ENCODE peak calls at places on chromosomes 3 and 15, in five cellular contexts. X, K, J, P and H are unnamed samples.

GRCh38 chr15:66644815-66645345 is 57.2 kb upstream of the SMAD6 start:
- DNase-seq in X (no peak), K (no peak), J (peak), P (no peak), H (no peak)

GRCh38 chr3:24351779-24352469 is 142.7 kb downstream of the THRB start:
- DNase-seq in X (peak), K (no peak), J (no peak), P (no peak), H (peak)

GRCh38 chr3:135762188-135762853 is 203.2 kb upstream of the PPP2R3A start:
- DNase-seq in X (no peak), K (no peak), J (no peak), P (no peak), H (no peak)

GRCh38 chr15:100308222-100309007 is 33.4 kb downstream of the ADAMTS17 start:
- DNase-seq in X (no peak), K (no peak), J (no peak), P (peak), H (no peak)

GRCh38 chr15:37032091-37032775 is 68.1 kb downstream of the MEIS2 start:
- DNase-seq in X (no peak), K (no peak), J (peak), P (no peak), H (no peak)

GRCh38 chr3:82938821-82939328 is 1177.4 kb upstream of the GBE1 start:
- DNase-seq in X (no peak), K (no peak), J (no peak), P (peak), H (no peak)

GRCh38 chr15:72319985-72320671 is at the start of gene CELF6:
- DNase-seq in X (peak), K (peak), J (peak), P (peak), H (peak)

GRCh38 chr15:71709808-71710418 is 100.4 kb upstream of the NR2E3 start:
- DNase-seq in X (no peak), K (no peak), J (no peak), P (no peak), H (no peak)

GRCh38 chr3:113697192-113698090 is 999 bp upstream of the USF3 start:
- DNase-seq in X (no peak), K (peak), J (peak), P (peak), H (peak)

GRCh38 chr3:50632450-50632849 is 15.5 kb downstream of the MAPKAPK3 start:
- DNase-seq in X (no peak), K (no peak), J (no peak), P (no peak), H (no peak)

GRCh38 chr3:191329654-191330308 is 545 bp downstream of the UTS2B start:
- DNase-seq in X (peak), K (no peak), J (peak), P (peak), H (peak)

GRCh38 chr3:130699765-130700164 is 46.9 kb downstream of the PIK3R4 start:
- DNase-seq in X (no peak), K (peak), J (peak), P (no peak), H (peak)

GRCh38 chr15:58980351-58980939 is 7.0 kb upstream of the RNF111 start:
- DNase-seq in X (no peak), K (peak), J (peak), P (no peak), H (peak)

GRCh38 chr3:191303596-191303995 is 25.6 kb upstream of the CCDC50 start:
- DNase-seq in X (no peak), K (no peak), J (no peak), P (no peak), H (no peak)

GRCh38 chr15:57563416-57563815 is 28.3 kb upstream of the MYZAP start:
- DNase-seq in X (no peak), K (no peak), J (no peak), P (no peak), H (no peak)

GRCh38 chr3:28867836-28868235 is 413.0 kb upstream of the RBMS3 start:
- DNase-seq in X (no peak), K (no peak), J (no peak), P (no peak), H (no peak)
- TF ChIP-seq POLR2A in X (no peak), K (no peak), J (no peak), P (no peak), H (no peak)

GRCh38 chr15:84980196-84981053 is 1.2 kb upstream of the PDE8A start:
- DNase-seq in X (peak), K (peak), J (peak), P (peak), H (peak)
- TF ChIP-seq POLR2A in X (no peak), K (peak), J (peak), P (peak), H (no peak)

GRCh38 chr15:56244811-56245576 is 1.3 kb upstream of the RFX7 start:
- DNase-seq in X (peak), K (peak), J (no peak), P (peak), H (peak)

GRCh38 chr15:56248276-56248675 is 4.6 kb upstream of the RFX7 start:
- DNase-seq in X (no peak), K (no peak), J (no peak), P (no peak), H (no peak)

GRCh38 chr15:56247266-56247665 is 3.6 kb upstream of the RFX7 start:
- DNase-seq in X (no peak), K (no peak), J (no peak), P (no peak), H (no peak)

GRCh38 chr15:56244237-56244810 is 645 bp upstream of the RFX7 start:
- DNase-seq in X (peak), K (peak), J (peak), P (no peak), H (peak)

DNA sequence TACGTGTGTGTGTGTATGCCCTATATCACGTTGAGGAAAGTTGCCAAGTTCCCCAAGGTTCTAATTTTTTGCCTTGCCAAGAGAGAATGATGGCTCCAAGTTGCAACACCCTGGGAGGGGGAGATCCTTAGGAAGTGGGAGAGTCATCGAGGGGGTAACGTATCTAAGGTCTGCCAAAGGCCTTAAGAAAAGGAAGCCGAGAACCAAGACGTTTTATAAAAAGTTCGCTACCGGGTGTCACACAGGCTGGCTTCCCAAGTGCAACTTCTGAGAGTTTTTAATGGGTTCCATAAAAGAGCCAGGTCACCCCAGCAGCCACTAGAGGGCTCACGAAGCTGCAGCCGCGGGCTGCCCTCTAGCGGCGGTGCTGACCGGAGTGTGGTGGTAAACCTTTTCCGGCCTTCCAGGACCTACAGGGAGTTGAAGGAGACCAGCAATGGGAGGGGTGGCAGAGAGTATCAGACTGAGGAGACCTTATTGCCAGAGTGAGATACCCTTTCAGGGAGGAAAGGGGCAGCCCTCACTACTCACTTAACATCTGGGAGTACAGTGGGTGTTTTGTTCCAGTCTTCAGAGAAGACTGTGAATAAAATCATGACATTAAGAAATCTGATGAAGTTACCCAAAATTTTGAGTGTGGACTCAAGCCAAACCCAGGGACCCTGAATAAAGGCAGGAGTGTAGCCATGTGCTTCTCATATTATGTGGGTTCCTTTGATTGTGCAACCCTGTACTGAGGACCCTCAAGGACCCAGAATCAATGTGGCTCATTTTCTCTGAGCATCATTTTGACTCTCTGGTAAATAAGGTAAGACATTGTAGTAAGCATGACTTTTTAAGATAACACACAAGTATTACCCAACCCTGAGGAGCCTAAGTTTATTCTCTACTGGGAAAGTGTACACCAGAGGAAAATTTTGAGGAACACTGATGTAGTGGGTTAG is 2.5 kb upstream of the RFX7 start:
- DNase-seq in X (peak), K (peak), J (peak), P (peak), H (peak)
- TF ChIP-seq POLR2A in X (no peak), K (no peak), J (no peak), P (no peak), H (peak)

GRCh38 chr15:41971089-41971892 is 1.1 kb downstream of the EHD4 start:
- DNase-seq in X (peak), K (peak), J (peak), P (peak), H (peak)
- TF ChIP-seq POLR2A in X (no peak), K (no peak), J (no peak), P (peak), H (no peak)

DNA sequence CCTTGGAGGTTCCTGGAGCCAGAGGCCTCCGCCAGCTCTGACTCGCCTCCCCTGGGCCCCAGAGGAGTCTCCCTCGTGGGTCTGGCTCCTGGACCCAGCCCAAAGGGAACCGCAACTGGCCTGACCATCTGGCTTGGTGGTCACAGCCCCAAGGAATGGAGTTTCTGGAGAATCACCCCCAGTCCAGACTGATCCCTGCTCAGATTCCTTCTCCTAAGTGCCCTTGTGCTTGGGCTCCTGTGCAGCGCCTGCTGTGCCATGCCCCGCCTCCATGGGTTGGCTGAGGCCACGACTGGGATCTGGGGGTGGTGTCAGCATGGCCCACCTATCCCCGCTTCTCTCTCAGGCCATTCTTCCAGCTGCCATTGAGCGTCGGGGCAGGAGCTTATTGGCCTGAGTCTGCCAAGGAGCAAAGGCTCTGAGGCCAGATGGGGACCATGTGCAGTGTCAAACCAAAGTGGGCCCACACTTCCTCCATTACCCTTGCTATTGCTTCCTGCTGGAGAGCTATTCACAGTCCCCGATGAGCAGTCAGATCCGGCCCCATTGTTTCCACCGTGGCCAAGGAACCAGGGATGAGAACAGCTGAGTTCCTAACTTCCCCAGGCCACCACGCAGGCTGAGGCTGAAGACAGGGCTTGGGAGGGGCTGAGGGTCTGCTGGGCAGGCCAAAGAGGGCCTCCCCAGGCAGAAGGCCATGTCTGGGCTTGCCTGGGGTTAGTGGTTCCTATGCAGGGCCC is 19.0 kb downstream of the CSPG4 start:
- DNase-seq in X (no peak), K (no peak), J (peak), P (no peak), H (no peak)
- TF ChIP-seq POLR2A in X (no peak), K (no peak), J (no peak), P (no peak), H (no peak)

GRCh38 chr3:66038726-66039589 is at the start of gene MAGI1:
- DNase-seq in X (peak), K (peak), J (peak), P (peak), H (peak)
- TF ChIP-seq POLR2A in X (no peak), K (peak), J (peak), P (peak), H (no peak)